ENCODE peak calls at places on chromosomes 2 and 18, in four cellular contexts. Z is GM20000, H is right lobe of liver, A is RWPE1. R is an unnamed sample.

GRCh38 chr2:181952413-181953226 is 33.0 kb upstream of the PPP1R1C start:
- DNase-seq in Z (no peak), H (no peak), A (no peak), R (no peak)

GRCh38 chr2:120289221-120289906 is 36.7 kb downstream of the RALB start:
- DNase-seq in Z (no peak), H (no peak), A (no peak), R (no peak)

GRCh38 chr2:73935641-73936040 is 9.0 kb downstream of the DGUOK start:
- DNase-seq in Z (no peak), H (no peak), A (no peak), R (no peak)

GRCh38 chr2:67340118-67341011 is 56.8 kb upstream of the ETAA1 start:
- DNase-seq in Z (no peak), H (no peak), A (no peak), R (no peak)

GRCh38 chr2:143819190-143819735 is 690.0 kb downstream of the ARHGAP15 start:
- DNase-seq in Z (no peak), H (no peak), A (no peak), R (no peak)

GRCh38 chr2:239814136-239814916 is 210.8 kb downstream of the NDUFA10 start:
- DNase-seq in Z (no peak), H (peak), A (no peak), R (no peak)

GRCh38 chr2:219252900-219253752 is at the start of gene TUBA4B:
- DNase-seq in Z (peak), H (no peak), A (peak), R (peak)

GRCh38 chr2:43754180-43754579 is 19.7 kb upstream of the DYNC2LI1 start:
- DNase-seq in Z (no peak), H (no peak), A (no peak), R (no peak)

GRCh38 chr2:199348871-199349270 is 108.9 kb downstream of the SATB2 start:
- DNase-seq in Z (no peak), H (no peak), A (no peak), R (no peak)

GRCh38 chr2:127659408-127660290 is 13.7 kb downstream of the GPR17 start:
- DNase-seq in Z (no peak), H (peak), A (no peak), R (no peak)

DNA sequence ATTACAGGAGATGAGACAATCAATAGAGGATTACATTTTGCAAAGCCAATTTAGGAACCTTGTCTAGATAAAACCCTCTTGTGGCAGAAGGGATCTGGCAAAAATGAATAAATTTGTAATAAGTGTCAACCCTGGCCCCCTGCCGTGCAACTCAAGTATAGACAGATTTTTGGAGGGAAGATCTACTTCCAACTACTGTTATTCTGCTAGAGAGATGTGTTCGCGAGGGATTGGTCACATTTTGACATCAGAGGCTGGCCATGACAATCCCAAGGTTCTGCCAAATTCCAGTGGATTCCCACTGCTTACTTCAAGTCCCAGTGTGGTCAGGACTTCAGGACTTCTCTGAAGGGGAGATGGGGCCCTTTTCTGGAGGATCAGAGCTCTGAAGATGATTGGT is 192.6 kb downstream of the SH3RF3 start:
- DNase-seq in Z (no peak), H (no peak), A (no peak), R (no peak)
- TF ChIP-seq CTCF in Z (no peak), H (no peak), A (no peak), R (no peak)

GRCh38 chr2:10471956-10472355 is 23.8 kb upstream of the ODC1 start:
- DNase-seq in Z (no peak), H (no peak), A (no peak), R (no peak)
- TF ChIP-seq CTCF in Z (no peak), H (no peak), A (no peak), R (no peak)

GRCh38 chr2:64699712-64700111 is 46.0 kb upstream of the SERTAD2 start:
- DNase-seq in Z (no peak), H (no peak), A (no peak), R (no peak)
- TF ChIP-seq CTCF in Z (no peak), H (no peak), A (no peak), R (no peak)

GRCh38 chr2:31294230-31294629 is 60.3 kb downstream of the EHD3 start:
- DNase-seq in Z (no peak), H (no peak), A (no peak), R (no peak)
- TF ChIP-seq CTCF in Z (no peak), H (no peak), A (no peak), R (no peak)

GRCh38 chr18:58671122-58671940 is at the start of gene MALT1:
- DNase-seq in Z (peak), H (peak), A (peak), R (peak)
- TF ChIP-seq CTCF in Z (no peak), H (no peak), A (peak), R (peak)

GRCh38 chr2:164479460-164479859 is 141.8 kb downstream of the GRB14 start:
- DNase-seq in Z (no peak), H (no peak), A (no peak), R (no peak)
- TF ChIP-seq CTCF in Z (no peak), H (peak), A (peak), R (peak)

DNA sequence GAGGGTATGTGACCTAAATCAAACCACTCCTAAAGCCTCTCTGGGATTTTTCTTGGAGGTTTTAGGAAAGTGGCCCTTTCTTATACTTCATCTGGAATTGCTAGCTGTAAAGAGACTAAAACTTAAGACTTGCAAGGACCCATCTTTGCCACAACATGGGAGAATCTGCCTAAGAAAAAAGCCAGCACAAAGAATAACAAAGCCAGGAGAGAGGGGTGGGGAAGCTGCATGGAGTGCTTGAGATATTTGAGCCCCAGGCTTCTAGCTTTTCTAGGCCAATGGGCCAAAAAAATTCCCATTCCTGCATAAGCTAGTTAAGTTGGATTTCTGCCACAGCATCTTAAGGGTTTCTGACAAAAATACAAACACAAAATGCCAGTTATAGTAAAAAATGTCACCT is 38.5 kb upstream of the LYPD6 start:
- DNase-seq in Z (no peak), H (no peak), A (no peak), R (no peak)
- TF ChIP-seq CTCF in Z (no peak), H (no peak), A (no peak), R (no peak)

R was measured in RWPE2.